ENCODE peak calls at places on chromosomes 2 and 18, in six cellular contexts. V, P, G, X, D and N are unnamed samples.

GRCh38 chr2:150619607-150620330 is 132.3 kb upstream of the RND3 start:
- DNase-seq in V (no peak), P (peak; percentile 78), G (no peak), X (no peak), D (peak; percentile 65), N (peak; percentile 46)

GRCh38 chr18:21484851-21485636 is 115.5 kb downstream of the ESCO1 start:
- DNase-seq in V (no peak), P (peak; percentile 21), G (no peak), X (no peak), D (peak; percentile 37), N (no peak)

GRCh38 chr2:55598056-55598795 is 19.2 kb downstream of the PPP4R3B start:
- DNase-seq in V (no peak), P (peak; percentile 6), G (no peak), X (no peak), D (peak; percentile 34), N (no peak)

GRCh38 chr2:207930747-207931146 is 94.6 kb downstream of the PLEKHM3 start:
- DNase-seq in V (no peak), P (no peak), G (no peak), X (no peak), D (no peak), N (no peak)

GRCh38 chr2:195057001-195057400 is 600.0 kb upstream of the SLC39A10 start:
- DNase-seq in V (no peak), P (no peak), G (no peak), X (no peak), D (no peak), N (no peak)

GRCh38 chr18:51226068-51226467 is 28.6 kb upstream of the MEX3C start:
- DNase-seq in V (no peak), P (no peak), G (no peak), X (no peak), D (no peak), N (no peak)

GRCh38 chr2:113886479-113887383 is 3.2 kb upstream of the ACTR3 start:
- DNase-seq in V (no peak), P (peak; percentile 94), G (no peak), X (no peak), D (peak; percentile 85), N (no peak)

GRCh38 chr18:54961016-54961423 is 1.8 kb upstream of the CCDC68 start:
- DNase-seq in V (no peak), P (peak; percentile 88), G (no peak), X (no peak), D (peak; percentile 97), N (no peak)

GRCh38 chr2:1483551-1483950 is 70.3 kb downstream of the TPO start:
- DNase-seq in V (no peak), P (no peak), G (no peak), X (no peak), D (no peak), N (no peak)

GRCh38 chr2:20094142-20094792 is 42.8 kb upstream of the LAPTM4A start:
- DNase-seq in V (no peak), P (no peak), G (no peak), X (no peak), D (no peak), N (no peak)

GRCh38 chr18:3710712-3711269 is 260.8 kb downstream of the TGIF1 start:
- DNase-seq in V (no peak), P (no peak), G (no peak), X (no peak), D (no peak), N (no peak)

GRCh38 chr2:182368996-182369395 is 57.8 kb downstream of the PDE1A start:
- DNase-seq in V (no peak), P (no peak), G (no peak), X (no peak), D (no peak), N (no peak)

GRCh38 chr2:179952658-179953057 is 54.4 kb downstream of the CWC22 start:
- DNase-seq in V (no peak), P (no peak), G (no peak), X (no peak), D (no peak), N (no peak)

GRCh38 chr2:191857886-191858285 is 11.0 kb upstream of the CAVIN2 start:
- DNase-seq in V (no peak), P (no peak), G (no peak), X (no peak), D (no peak), N (no peak)

GRCh38 chr18:3330622-3331021 is 68.7 kb downstream of the MYL12B start:
- DNase-seq in V (no peak), P (no peak), G (no peak), X (no peak), D (no peak), N (peak; percentile 67)

GRCh38 chr2:37005118-37005868 is 39.0 kb upstream of the STRN start:
- DNase-seq in V (no peak), P (peak; percentile 23), G (peak; percentile 49), X (no peak), D (peak; percentile 26), N (peak; percentile 78)

GRCh38 chr18:74567805-74568204 is 29.9 kb upstream of the ZNF407 start:
- DNase-seq in V (no peak), P (no peak), G (no peak), X (no peak), D (no peak), N (no peak)

GRCh38 chr18:46215902-46216723 is 111.9 kb downstream of the HAUS1 start:
- DNase-seq in V (no peak), P (no peak), G (no peak), X (no peak), D (no peak), N (no peak)
- H2BK15ac ChIP-seq in V (no peak overlapping the region), P (no peak overlapping the region), G (no peak overlapping the region), X (no peak overlapping the region), D (no peak overlapping the region), N (no peak overlapping the region)

GRCh38 chr2:85933753-85934594 is 45.2 kb upstream of the ST3GAL5 start:
- DNase-seq in V (no peak), P (peak; percentile 92), G (no peak), X (no peak), D (peak; percentile 92), N (peak; percentile 80)
- H2BK120ac ChIP-seq in V (no peak overlapping the region), P (peak overlapping the region; percentile 52), G (no peak overlapping the region), X (no peak overlapping the region), D (peak overlapping the region; percentile 73), N (no peak overlapping the region)

DNA sequence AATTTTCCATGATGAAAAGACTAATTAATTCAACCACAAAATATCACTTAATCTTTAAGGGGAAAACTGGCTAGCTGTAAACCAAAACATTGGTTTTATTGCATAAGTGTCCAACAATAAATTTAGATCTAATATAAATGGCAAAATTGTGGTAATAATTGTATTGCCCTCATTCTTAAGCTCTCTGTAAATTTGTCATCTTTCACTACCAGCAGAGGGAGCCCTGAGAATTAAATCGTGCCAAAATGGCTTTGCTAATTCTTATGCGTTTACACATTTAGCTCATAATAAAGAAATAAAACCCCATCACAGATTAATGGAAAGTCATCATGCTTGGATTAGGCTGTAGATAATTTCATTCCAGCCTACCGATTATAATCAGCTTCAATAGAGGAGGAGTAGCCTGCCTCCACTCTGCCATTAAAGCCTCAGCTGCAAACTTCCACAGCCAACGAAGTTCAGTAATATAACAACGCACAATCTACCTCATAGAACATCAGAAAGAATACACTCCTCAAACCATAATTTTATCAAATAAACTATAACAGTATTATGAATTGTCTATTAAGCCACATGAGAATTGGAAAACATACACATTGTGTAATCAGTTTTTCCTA is 70.0 kb upstream of the ATP5MC3 start:
- DNase-seq in V (no peak), P (peak; percentile 40), G (no peak), X (peak; percentile 17), D (peak; percentile 48), N (peak; percentile 34)
- H2BK15ac ChIP-seq in V (no peak overlapping the region), P (no peak overlapping the region), G (no peak overlapping the region), X (no peak overlapping the region), D (no peak overlapping the region), N (no peak overlapping the region)

GRCh38 chr2:184528119-184528518 is 70.2 kb upstream of the ZNF804A start:
- DNase-seq in V (no peak), P (no peak), G (no peak), X (no peak), D (no peak), N (no peak)
- H2BK120ac ChIP-seq in V (no peak overlapping the region), P (no peak overlapping the region), G (no peak overlapping the region), X (no peak overlapping the region), D (no peak overlapping the region), N (no peak overlapping the region)

DNA sequence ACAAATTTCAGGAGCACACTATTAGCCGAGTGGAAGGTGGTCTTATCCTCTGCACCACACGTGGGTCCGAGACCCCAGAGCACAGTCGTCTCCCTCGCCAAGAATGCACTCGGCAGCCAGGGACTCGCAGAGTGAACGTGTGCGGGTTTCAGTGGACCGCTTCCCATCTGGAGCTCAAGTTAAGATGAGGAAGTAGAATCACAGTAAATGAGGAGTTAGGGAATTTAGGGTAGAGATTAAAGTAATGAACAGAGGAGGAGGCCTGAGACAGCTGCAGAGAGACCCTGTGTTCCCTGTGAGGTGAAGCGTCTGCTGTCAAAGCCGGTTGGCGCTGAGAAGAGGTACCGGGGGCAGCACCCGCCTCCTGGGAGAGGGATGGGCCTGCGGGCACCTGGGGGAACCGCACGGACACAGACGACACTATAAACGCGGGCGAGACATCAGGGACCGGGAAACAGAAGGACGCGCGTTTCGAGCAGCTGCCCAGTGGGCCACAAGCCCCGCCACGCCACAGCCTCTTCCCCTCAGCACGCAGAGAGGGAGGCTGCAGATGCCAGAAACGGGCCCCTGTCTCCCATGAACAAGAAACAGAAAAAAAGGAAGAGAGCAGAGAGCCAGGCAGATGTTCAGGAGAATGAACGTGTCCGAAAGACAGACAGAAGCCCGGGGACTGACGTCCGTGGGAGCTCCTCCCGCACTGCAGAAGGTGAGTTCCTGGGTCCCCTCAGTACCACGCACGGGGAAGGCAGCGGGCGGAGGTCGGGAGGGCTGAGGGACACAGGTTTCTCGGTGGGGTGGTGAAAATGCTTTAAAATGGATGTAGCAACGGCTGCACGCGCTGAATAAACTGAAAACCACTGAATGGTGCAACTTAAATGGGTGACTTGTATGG is 5.4 kb upstream of the KCNG2 start:
- DNase-seq in V (no peak), P (no peak), G (no peak), X (no peak), D (no peak), N (no peak)
- H2BK15ac ChIP-seq in V (no peak overlapping the region), P (peak overlapping the region; percentile 1), G (no peak overlapping the region), X (no peak overlapping the region), D (no peak overlapping the region), N (no peak overlapping the region)

GRCh38 chr18:610214-610928 is 13.6 kb downstream of the CLUL1 start:
- DNase-seq in V (no peak), P (no peak), G (no peak), X (no peak), D (no peak), N (no peak)

GRCh38 chr18:607930-608329 is 11.1 kb downstream of the CLUL1 start:
- DNase-seq in V (no peak), P (no peak), G (no peak), X (no peak), D (no peak), N (no peak)

GRCh38 chr18:600107-600506 is 3.3 kb downstream of the CLUL1 start:
- DNase-seq in V (no peak), P (no peak), G (no peak), X (no peak), D (no peak), N (no peak)

GRCh38 chr18:604771-605170 is 8.0 kb downstream of the CLUL1 start:
- DNase-seq in V (no peak), P (no peak), G (no peak), X (no peak), D (no peak), N (no peak)
- H2BK120ac ChIP-seq in V (no peak overlapping the region), P (no peak overlapping the region), G (no peak overlapping the region), X (no peak overlapping the region), D (no peak overlapping the region), N (no peak overlapping the region)

DNA sequence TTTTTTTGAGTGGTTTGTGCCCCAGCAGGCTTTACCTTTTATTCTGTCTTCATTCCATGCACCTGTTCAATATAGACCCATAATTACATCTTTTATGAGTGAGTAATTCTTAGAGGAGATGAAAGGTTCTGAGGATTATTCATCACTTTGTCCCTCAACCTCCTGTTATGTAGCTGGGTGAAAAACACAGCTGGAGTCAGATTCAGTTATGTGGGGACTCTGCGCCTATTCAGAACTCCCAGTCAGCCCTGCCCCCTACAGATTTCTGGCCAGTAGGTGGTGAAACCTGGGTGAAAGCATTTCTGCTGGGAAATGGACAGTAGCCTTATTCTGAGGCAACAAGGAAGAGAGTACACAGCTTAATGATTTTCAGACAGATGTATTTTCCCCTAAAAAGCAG is 107.8 kb downstream of the MGAT5 start:
- DNase-seq in V (no peak), P (no peak), G (no peak), X (no peak), D (no peak), N (no peak)
- H2BK15ac ChIP-seq in V (no peak overlapping the region), P (no peak overlapping the region), G (no peak overlapping the region), X (no peak overlapping the region), D (no peak overlapping the region), N (no peak overlapping the region)